ENCODE peak calls at places on chromosomes 13 and 19, in eight cellular contexts. R, W, C, L, U, G, F and A are unnamed samples.

GRCh38 chr13:44710576-44710975 is 134.4 kb upstream of the TSC22D1 start:
- DNase-seq in R (no peak), W (peak; percentile 97), C (no peak), L (peak; percentile 94), U (peak; percentile 83), G (no peak), F (no peak), A (no peak)

GRCh38 chr13:110431851-110432294 is 124.8 kb downstream of the COL4A2 start:
- DNase-seq in R (no peak), W (no peak), C (no peak), L (no peak), U (no peak), G (no peak), F (no peak), A (no peak)

GRCh38 chr13:31638577-31638976 is 100.7 kb upstream of the RXFP2 start:
- DNase-seq in R (no peak), W (peak; percentile 67), C (no peak), L (peak; percentile 94), U (peak; percentile 47), G (no peak), F (no peak), A (no peak)

GRCh38 chr13:40517486-40518311 is 148.7 kb downstream of the FOXO1 start:
- DNase-seq in R (no peak), W (no peak), C (no peak), L (no peak), U (no peak), G (no peak), F (no peak), A (no peak)

GRCh38 chr19:41958367-41959055 is 610 bp downstream of the RABAC1 start:
- DNase-seq in R (peak; percentile 96), W (peak; percentile 54), C (peak; percentile 76), L (peak; percentile 74), U (peak; percentile 74), G (peak; percentile 76), F (peak; percentile 97), A (peak; percentile 65)

GRCh38 chr13:110323986-110324749 is 17.1 kb downstream of the COL4A2 start:
- DNase-seq in R (no peak), W (no peak), C (no peak), L (no peak), U (no peak), G (no peak), F (no peak), A (no peak)

GRCh38 chr19:18895828-18896341 is at the start of gene CERS1:
- DNase-seq in R (no peak), W (no peak), C (no peak), L (no peak), U (no peak), G (no peak), F (peak; percentile 78), A (peak; percentile 36)

GRCh38 chr19:8459520-8460260 is 14.9 kb downstream of the HNRNPM start:
- DNase-seq in R (no peak), W (peak; percentile 55), C (no peak), L (peak; percentile 89), U (peak; percentile 30), G (no peak), F (no peak), A (no peak)

GRCh38 chr19:897442-898039 is 4.3 kb downstream of the RNU6-9 start:
- DNase-seq in R (no peak), W (no peak), C (no peak), L (no peak), U (no peak), G (no peak), F (peak; percentile 85), A (no peak)
- TF ChIP-seq CTCF in R (no peak), W (peak; percentile 9), C (no peak), L (no peak), U (no peak), G (no peak), F (peak; percentile 59), A (no peak)

DNA sequence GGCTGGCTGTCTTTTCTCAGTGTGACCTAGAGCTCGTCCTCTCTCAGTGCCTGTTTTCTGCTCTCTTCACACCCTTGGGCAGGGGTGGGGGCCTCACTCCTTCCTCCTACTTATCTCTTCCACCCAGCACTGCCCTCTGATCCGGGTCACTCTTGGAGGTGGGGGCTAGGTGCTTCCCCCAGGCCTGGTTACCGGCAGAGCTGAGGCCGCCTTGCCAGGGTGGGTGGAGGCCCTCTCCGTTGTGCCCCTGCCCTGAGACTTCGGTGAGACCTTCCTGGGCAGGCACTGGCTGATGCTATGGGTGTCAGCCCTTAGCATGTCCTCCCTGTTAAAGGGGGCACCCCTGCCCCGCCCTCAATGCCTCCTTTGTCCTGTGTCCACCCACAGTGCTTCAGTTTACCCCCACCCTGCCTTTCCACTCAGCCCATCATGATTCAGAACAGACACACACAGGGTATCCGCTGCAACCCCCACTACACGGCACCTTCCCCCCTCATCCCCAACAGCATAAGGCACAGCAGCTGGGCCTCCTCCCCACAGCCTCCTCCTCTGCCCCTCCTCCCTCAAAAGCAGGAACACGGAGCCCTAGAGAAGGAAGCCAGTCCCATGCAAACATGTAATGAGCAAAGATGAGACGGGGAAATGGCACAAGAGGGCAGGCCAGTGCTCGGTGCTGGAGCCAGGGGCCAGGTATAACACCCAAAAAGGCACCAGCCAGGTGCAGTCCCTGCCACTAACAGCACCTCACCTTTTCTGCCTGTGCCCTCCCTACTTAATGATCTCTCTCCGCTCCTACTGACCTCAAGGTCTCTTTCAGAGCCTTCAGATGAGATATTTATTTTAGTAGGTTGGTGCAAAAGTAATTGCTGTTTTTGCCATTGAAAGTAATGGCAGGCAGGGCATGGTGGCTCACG is 9.8 kb downstream of the ZGLP1 start:
- DNase-seq in R (no peak), W (no peak), C (no peak), L (no peak), U (no peak), G (no peak), F (no peak), A (no peak)
- TF ChIP-seq CTCF in R (no peak), W (no peak), C (no peak), L (no peak), U (no peak), G (no peak), F (no peak), A (no peak)

GRCh38 chr13:20492641-20493040 is 33.0 kb downstream of the CRYL1 start:
- DNase-seq in R (no peak), W (peak; percentile 46), C (no peak), L (peak; percentile 75), U (no peak), G (peak; percentile 29), F (peak; percentile 77), A (peak; percentile 35)
- TF ChIP-seq CTCF in R (no peak), W (peak; percentile 58), C (no peak), L (peak; percentile 64), U (no peak), G (no peak), F (peak; percentile 76), A (peak; percentile 57)

GRCh38 chr19:5131866-5132561 is 163.1 kb downstream of the KDM4B start:
- DNase-seq in R (no peak), W (peak; percentile 11), C (no peak), L (no peak), U (peak; percentile 31), G (no peak), F (no peak), A (no peak)

GRCh38 chr19:5132698-5133651 is 164.1 kb downstream of the KDM4B start:
- DNase-seq in R (no peak), W (no peak), C (no peak), L (no peak), U (no peak), G (no peak), F (no peak), A (no peak)

GRCh38 chr19:5130371-5131030 is 161.6 kb downstream of the KDM4B start:
- DNase-seq in R (peak; percentile 72), W (no peak), C (peak; percentile 36), L (no peak), U (no peak), G (peak; percentile 78), F (peak; percentile 61), A (no peak)

GRCh38 chr19:5129691-5130090 is 160.8 kb downstream of the KDM4B start:
- DNase-seq in R (no peak), W (no peak), C (no peak), L (no peak), U (no peak), G (no peak), F (no peak), A (no peak)

GRCh38 chr19:5131031-5131865 is 162.3 kb downstream of the KDM4B start:
- DNase-seq in R (peak; percentile 72), W (no peak), C (no peak), L (no peak), U (no peak), G (peak; percentile 76), F (peak; percentile 69), A (no peak)
- TF ChIP-seq CTCF in R (no peak), W (no peak), C (no peak), L (no peak), U (no peak), G (no peak), F (peak; percentile 28), A (no peak)

GRCh38 chr13:23776698-23777570 is 112.3 kb downstream of the MIPEP start:
- DNase-seq in R (no peak), W (no peak), C (no peak), L (no peak), U (no peak), G (no peak), F (no peak), A (no peak)

GRCh38 chr13:23778879-23779278 is 110.3 kb downstream of the MIPEP start:
- DNase-seq in R (no peak), W (peak; percentile 90), C (no peak), L (peak; percentile 90), U (no peak), G (no peak), F (no peak), A (no peak)

GRCh38 chr13:23772717-23773116 is 116.5 kb downstream of the MIPEP start:
- DNase-seq in R (no peak), W (no peak), C (no peak), L (no peak), U (no peak), G (no peak), F (no peak), A (no peak)

GRCh38 chr13:23777571-23777870 is 111.7 kb downstream of the MIPEP start:
- DNase-seq in R (no peak), W (no peak), C (no peak), L (no peak), U (no peak), G (no peak), F (no peak), A (no peak)

GRCh38 chr13:23778007-23778687 is 111.1 kb downstream of the MIPEP start:
- DNase-seq in R (no peak), W (no peak), C (no peak), L (peak; percentile 18), U (no peak), G (no peak), F (no peak), A (no peak)
- TF ChIP-seq CTCF in R (no peak), W (peak; percentile 14), C (no peak), L (no peak), U (no peak), G (no peak), F (no peak), A (no peak)

GRCh38 chr19:35595928-35596327 is 10.0 kb downstream of the PMIS2 start:
- DNase-seq in R (no peak), W (no peak), C (no peak), L (no peak), U (no peak), G (no peak), F (no peak), A (no peak)
- TF ChIP-seq CTCF in R (no peak), W (no peak), C (no peak), L (no peak), U (no peak), G (no peak), F (no peak), A (no peak)